ENCODE peak calls at places on chromosomes 3 and 15, in nine cellular contexts. One of them, this sample, is unnamed.

GRCh38 chr15:40929730-40930429 is 740 bp downstream of the DLL4 start:
- DNase-seq in adipocyte: peak; percentile 81
- DNase-seq in neural progenitor cell: peak; percentile 91
- DNase-seq in AG04450: no peak
- DNase-seq in HTR-8/SVneo: no peak
- DNase-seq in M059J: peak; percentile 60
- DNase-seq in activated CD4-positive, alpha-beta T cell treated with anti-CD3 and anti-CD28 coated beads, Interleukin-2, amount 50 U/mL, for 4 hours: no peak
- DNase-seq in T-helper 2 cell: no peak
- DNase-seq in cerebellar nuclear complex: no peak
- DNase-seq in this sample: peak; percentile 90

GRCh38 chr3:18890459-18890858 is 257.9 kb upstream of the KCNH8 start:
- DNase-seq in adipocyte: no peak
- DNase-seq in neural progenitor cell: no peak
- DNase-seq in AG04450: no peak
- DNase-seq in HTR-8/SVneo: no peak
- DNase-seq in M059J: no peak
- DNase-seq in activated CD4-positive, alpha-beta T cell treated with anti-CD3 and anti-CD28 coated beads, Interleukin-2, amount 50 U/mL, for 4 hours: no peak
- DNase-seq in T-helper 2 cell: no peak
- DNase-seq in cerebellar nuclear complex: no peak
- DNase-seq in this sample: no peak

GRCh38 chr3:125145751-125146475 is 66.6 kb downstream of the SLC12A8 start:
- DNase-seq in adipocyte: no peak
- DNase-seq in neural progenitor cell: no peak
- DNase-seq in AG04450: no peak
- DNase-seq in HTR-8/SVneo: no peak
- DNase-seq in M059J: no peak
- DNase-seq in activated CD4-positive, alpha-beta T cell treated with anti-CD3 and anti-CD28 coated beads, Interleukin-2, amount 50 U/mL, for 4 hours: no peak
- DNase-seq in T-helper 2 cell: no peak
- DNase-seq in cerebellar nuclear complex: no peak
- DNase-seq in this sample: no peak

GRCh38 chr15:99295840-99296239 is 44.6 kb downstream of the LRRC28 start:
- DNase-seq in adipocyte: no peak
- DNase-seq in neural progenitor cell: no peak
- DNase-seq in AG04450: no peak
- DNase-seq in HTR-8/SVneo: no peak
- DNase-seq in M059J: no peak
- DNase-seq in activated CD4-positive, alpha-beta T cell treated with anti-CD3 and anti-CD28 coated beads, Interleukin-2, amount 50 U/mL, for 4 hours: no peak
- DNase-seq in T-helper 2 cell: no peak
- DNase-seq in cerebellar nuclear complex: no peak
- DNase-seq in this sample: no peak

GRCh38 chr3:24119321-24119751 is 174.2 kb downstream of the NR1D2 start:
- DNase-seq in adipocyte: peak; percentile 86
- DNase-seq in neural progenitor cell: no peak
- DNase-seq in AG04450: no peak
- DNase-seq in HTR-8/SVneo: peak; percentile 39
- DNase-seq in M059J: peak; percentile 54
- DNase-seq in activated CD4-positive, alpha-beta T cell treated with anti-CD3 and anti-CD28 coated beads, Interleukin-2, amount 50 U/mL, for 4 hours: no peak
- DNase-seq in T-helper 2 cell: no peak
- DNase-seq in cerebellar nuclear complex: no peak
- DNase-seq in this sample: no peak

GRCh38 chr15:74345051-74345450 is 22.4 kb downstream of the CYP11A1 start:
- DNase-seq in adipocyte: no peak
- DNase-seq in neural progenitor cell: no peak
- DNase-seq in AG04450: no peak
- DNase-seq in HTR-8/SVneo: peak; percentile 36
- DNase-seq in M059J: peak; percentile 58
- DNase-seq in activated CD4-positive, alpha-beta T cell treated with anti-CD3 and anti-CD28 coated beads, Interleukin-2, amount 50 U/mL, for 4 hours: no peak
- DNase-seq in T-helper 2 cell: no peak
- DNase-seq in cerebellar nuclear complex: no peak
- DNase-seq in this sample: no peak

GRCh38 chr3:42349765-42350594 is 60.4 kb downstream of the LYZL4 start:
- DNase-seq in adipocyte: no peak
- DNase-seq in neural progenitor cell: no peak
- DNase-seq in AG04450: no peak
- DNase-seq in HTR-8/SVneo: no peak
- DNase-seq in M059J: no peak
- DNase-seq in activated CD4-positive, alpha-beta T cell treated with anti-CD3 and anti-CD28 coated beads, Interleukin-2, amount 50 U/mL, for 4 hours: no peak
- DNase-seq in T-helper 2 cell: no peak
- DNase-seq in cerebellar nuclear complex: no peak
- DNase-seq in this sample: no peak

GRCh38 chr15:90425726-90426346 is 37.8 kb downstream of the IQGAP1 start:
- DNase-seq in adipocyte: peak; percentile 49
- DNase-seq in neural progenitor cell: peak; percentile 45
- DNase-seq in AG04450: no peak
- DNase-seq in HTR-8/SVneo: no peak
- DNase-seq in M059J: no peak
- DNase-seq in activated CD4-positive, alpha-beta T cell treated with anti-CD3 and anti-CD28 coated beads, Interleukin-2, amount 50 U/mL, for 4 hours: no peak
- DNase-seq in T-helper 2 cell: no peak
- DNase-seq in cerebellar nuclear complex: no peak
- DNase-seq in this sample: no peak

GRCh38 chr3:74546426-74546825 is 68.0 kb downstream of the CNTN3 start:
- DNase-seq in adipocyte: no peak
- DNase-seq in neural progenitor cell: no peak
- DNase-seq in AG04450: no peak
- DNase-seq in HTR-8/SVneo: no peak
- DNase-seq in M059J: no peak
- DNase-seq in activated CD4-positive, alpha-beta T cell treated with anti-CD3 and anti-CD28 coated beads, Interleukin-2, amount 50 U/mL, for 4 hours: no peak
- DNase-seq in T-helper 2 cell: no peak
- DNase-seq in cerebellar nuclear complex: no peak
- DNase-seq in this sample: no peak

GRCh38 chr3:23743141-23743784 is 62.5 kb upstream of the UBE2E1 start:
- DNase-seq in adipocyte: no peak
- DNase-seq in neural progenitor cell: peak; percentile 51
- DNase-seq in AG04450: no peak
- DNase-seq in HTR-8/SVneo: no peak
- DNase-seq in M059J: no peak
- DNase-seq in activated CD4-positive, alpha-beta T cell treated with anti-CD3 and anti-CD28 coated beads, Interleukin-2, amount 50 U/mL, for 4 hours: no peak
- DNase-seq in T-helper 2 cell: no peak
- DNase-seq in cerebellar nuclear complex: no peak
- DNase-seq in this sample: peak; percentile 39

GRCh38 chr15:51368751-51369450 is 27.4 kb downstream of the GLDN start:
- DNase-seq in adipocyte: peak; percentile 48
- DNase-seq in neural progenitor cell: no peak
- DNase-seq in AG04450: peak; percentile 81
- DNase-seq in HTR-8/SVneo: no peak
- DNase-seq in M059J: peak; percentile 91
- DNase-seq in activated CD4-positive, alpha-beta T cell treated with anti-CD3 and anti-CD28 coated beads, Interleukin-2, amount 50 U/mL, for 4 hours: no peak
- DNase-seq in T-helper 2 cell: no peak
- DNase-seq in cerebellar nuclear complex: no peak
- DNase-seq in this sample: no peak

GRCh38 chr3:169992781-169993180 is 26.2 kb downstream of the SEC62 start:
- DNase-seq in adipocyte: no peak
- DNase-seq in neural progenitor cell: no peak
- DNase-seq in AG04450: no peak
- DNase-seq in HTR-8/SVneo: no peak
- DNase-seq in M059J: no peak
- DNase-seq in activated CD4-positive, alpha-beta T cell treated with anti-CD3 and anti-CD28 coated beads, Interleukin-2, amount 50 U/mL, for 4 hours: no peak
- DNase-seq in T-helper 2 cell: no peak
- DNase-seq in cerebellar nuclear complex: no peak
- DNase-seq in this sample: no peak

GRCh38 chr3:57706462-57706861 is 13.6 kb upstream of the DENND6A start:
- DNase-seq in adipocyte: peak; percentile 34
- DNase-seq in neural progenitor cell: no peak
- DNase-seq in AG04450: peak; percentile 47
- DNase-seq in HTR-8/SVneo: no peak
- DNase-seq in M059J: peak; percentile 74
- DNase-seq in activated CD4-positive, alpha-beta T cell treated with anti-CD3 and anti-CD28 coated beads, Interleukin-2, amount 50 U/mL, for 4 hours: no peak
- DNase-seq in T-helper 2 cell: no peak
- DNase-seq in cerebellar nuclear complex: no peak
- DNase-seq in this sample: no peak

GRCh38 chr3:63937661-63938651 is 25.8 kb upstream of the SCAANT1 start:
- DNase-seq in adipocyte: no peak
- DNase-seq in neural progenitor cell: no peak
- DNase-seq in AG04450: no peak
- DNase-seq in HTR-8/SVneo: no peak
- DNase-seq in M059J: no peak
- DNase-seq in activated CD4-positive, alpha-beta T cell treated with anti-CD3 and anti-CD28 coated beads, Interleukin-2, amount 50 U/mL, for 4 hours: no peak
- DNase-seq in T-helper 2 cell: no peak
- DNase-seq in cerebellar nuclear complex: no peak
- DNase-seq in this sample: no peak

GRCh38 chr15:86183765-86184491 is 104.3 kb downstream of the AGBL1 start:
- DNase-seq in adipocyte: no peak
- DNase-seq in neural progenitor cell: peak; percentile 7
- DNase-seq in AG04450: no peak
- DNase-seq in HTR-8/SVneo: no peak
- DNase-seq in M059J: no peak
- DNase-seq in activated CD4-positive, alpha-beta T cell treated with anti-CD3 and anti-CD28 coated beads, Interleukin-2, amount 50 U/mL, for 4 hours: no peak
- DNase-seq in T-helper 2 cell: no peak
- DNase-seq in cerebellar nuclear complex: peak; percentile 67
- DNase-seq in this sample: no peak

GRCh38 chr3:48856469-48856868 is 8.8 kb upstream of the PRKAR2A start:
- DNase-seq in adipocyte: no peak
- DNase-seq in neural progenitor cell: peak; percentile 38
- DNase-seq in AG04450: no peak
- DNase-seq in HTR-8/SVneo: no peak
- DNase-seq in M059J: no peak
- DNase-seq in activated CD4-positive, alpha-beta T cell treated with anti-CD3 and anti-CD28 coated beads, Interleukin-2, amount 50 U/mL, for 4 hours: no peak
- DNase-seq in T-helper 2 cell: no peak
- DNase-seq in cerebellar nuclear complex: no peak
- DNase-seq in this sample: no peak

GRCh38 chr3:184591789-184592188 is 30.2 kb downstream of the EPHB3 start:
- DNase-seq in adipocyte: no peak
- DNase-seq in neural progenitor cell: no peak
- DNase-seq in AG04450: no peak
- DNase-seq in HTR-8/SVneo: no peak
- DNase-seq in M059J: no peak
- DNase-seq in activated CD4-positive, alpha-beta T cell treated with anti-CD3 and anti-CD28 coated beads, Interleukin-2, amount 50 U/mL, for 4 hours: no peak
- DNase-seq in T-helper 2 cell: no peak
- DNase-seq in cerebellar nuclear complex: no peak
- DNase-seq in this sample: no peak

GRCh38 chr3:168336276-168336675 is 240.6 kb upstream of the GOLIM4 start:
- DNase-seq in adipocyte: peak; percentile 41
- DNase-seq in neural progenitor cell: no peak
- DNase-seq in AG04450: no peak
- DNase-seq in HTR-8/SVneo: no peak
- DNase-seq in M059J: no peak
- DNase-seq in activated CD4-positive, alpha-beta T cell treated with anti-CD3 and anti-CD28 coated beads, Interleukin-2, amount 50 U/mL, for 4 hours: no peak
- DNase-seq in T-helper 2 cell: no peak
- DNase-seq in cerebellar nuclear complex: no peak
- DNase-seq in this sample: no peak

This sample was measured in retina.